ENCODE peak calls at places on chromosomes 3 and 15, in nine cellular contexts. One of them, this sample, is unnamed.

GRCh38 chr15:52658955-52659354 is 20.2 kb downstream of the ATOSA start:
- DNase-seq in body of pancreas: no peak
- DNase-seq in ovary: no peak
- DNase-seq in uterus: no peak
- DNase-seq in heart right ventricle: no peak
- DNase-seq in PC-3: peak; percentile 66
- DNase-seq in A549: no peak
- DNase-seq in H9: no peak
- DNase-seq in pancreas: no peak
- DNase-seq in this sample: no peak

GRCh38 chr15:90638241-90638691 is 78.9 kb upstream of the BLM start:
- DNase-seq in body of pancreas: no peak
- DNase-seq in ovary: no peak
- DNase-seq in uterus: no peak
- DNase-seq in heart right ventricle: no peak
- DNase-seq in PC-3: no peak
- DNase-seq in A549: no peak
- DNase-seq in H9: no peak
- DNase-seq in pancreas: no peak
- DNase-seq in this sample: no peak

GRCh38 chr3:145704020-145704419 is 457.0 kb downstream of the PLOD2 start:
- DNase-seq in body of pancreas: no peak
- DNase-seq in ovary: no peak
- DNase-seq in uterus: no peak
- DNase-seq in heart right ventricle: no peak
- DNase-seq in PC-3: no peak
- DNase-seq in A549: no peak
- DNase-seq in H9: no peak
- DNase-seq in pancreas: no peak
- DNase-seq in this sample: no peak

GRCh38 chr3:127709320-127710060 is 36.7 kb downstream of the ABTB1 start:
- DNase-seq in body of pancreas: peak; percentile 2
- DNase-seq in ovary: no peak
- DNase-seq in uterus: no peak
- DNase-seq in heart right ventricle: no peak
- DNase-seq in PC-3: no peak
- DNase-seq in A549: no peak
- DNase-seq in H9: peak; percentile 3
- DNase-seq in pancreas: no peak
- DNase-seq in this sample: no peak

GRCh38 chr3:153354641-153355040 is 192.6 kb downstream of the RAP2B start:
- DNase-seq in body of pancreas: no peak
- DNase-seq in ovary: no peak
- DNase-seq in uterus: no peak
- DNase-seq in heart right ventricle: no peak
- DNase-seq in PC-3: no peak
- DNase-seq in A549: no peak
- DNase-seq in H9: no peak
- DNase-seq in pancreas: no peak
- DNase-seq in this sample: no peak

GRCh38 chr15:50166216-50166615 is 15.8 kb upstream of the SLC27A2 start:
- DNase-seq in body of pancreas: no peak
- DNase-seq in ovary: no peak
- DNase-seq in uterus: no peak
- DNase-seq in heart right ventricle: no peak
- DNase-seq in PC-3: no peak
- DNase-seq in A549: peak; percentile 38
- DNase-seq in H9: no peak
- DNase-seq in pancreas: no peak
- DNase-seq in this sample: no peak

GRCh38 chr3:143608966-143609365 is 239.3 kb downstream of the SLC9A9 start:
- DNase-seq in body of pancreas: no peak
- DNase-seq in ovary: no peak
- DNase-seq in uterus: no peak
- DNase-seq in heart right ventricle: no peak
- DNase-seq in PC-3: no peak
- DNase-seq in A549: no peak
- DNase-seq in H9: no peak
- DNase-seq in pancreas: no peak
- DNase-seq in this sample: no peak

GRCh38 chr3:188950832-188951489 is 220.8 kb upstream of the TPRG1 start:
- DNase-seq in body of pancreas: peak; percentile 93
- DNase-seq in ovary: peak; percentile 87
- DNase-seq in uterus: peak; percentile 74
- DNase-seq in heart right ventricle: peak; percentile 49
- DNase-seq in PC-3: peak; percentile 97
- DNase-seq in A549: peak; percentile 71
- DNase-seq in H9: no peak
- DNase-seq in pancreas: peak; percentile 87
- DNase-seq in this sample: peak; percentile 76

GRCh38 chr3:113167929-113168771 is 43.2 kb upstream of the BOC start:
- DNase-seq in body of pancreas: no peak
- DNase-seq in ovary: peak; percentile 39
- DNase-seq in uterus: peak; percentile 69
- DNase-seq in heart right ventricle: no peak
- DNase-seq in PC-3: no peak
- DNase-seq in A549: no peak
- DNase-seq in H9: no peak
- DNase-seq in pancreas: no peak
- DNase-seq in this sample: no peak
- H3K4me1 ChIP-seq in body of pancreas: peaks cover 4% of the 10 kb centered on the region
- H3K4me1 ChIP-seq in ovary: peaks cover 5% of the 10 kb centered on the region
- H3K4me1 ChIP-seq in uterus: no peaks in the 10 kb centered on the region
- H3K4me1 ChIP-seq in heart right ventricle: peaks cover 14% of the 10 kb centered on the region
- H3K4me1 ChIP-seq in PC-3: no peaks in the 10 kb centered on the region
- H3K4me1 ChIP-seq in A549: no peaks in the 10 kb centered on the region
- H3K4me1 ChIP-seq in H9: no peaks in the 10 kb centered on the region
- H3K4me1 ChIP-seq in pancreas: no peaks in the 10 kb centered on the region
- H3K4me1 ChIP-seq in this sample: no peaks in the 10 kb centered on the region

GRCh38 chr15:81049835-81050234 is 49.1 kb downstream of the TLNRD1 start:
- DNase-seq in body of pancreas: no peak
- DNase-seq in ovary: no peak
- DNase-seq in uterus: no peak
- DNase-seq in heart right ventricle: no peak
- DNase-seq in PC-3: no peak
- DNase-seq in A549: no peak
- DNase-seq in H9: no peak
- DNase-seq in pancreas: no peak
- DNase-seq in this sample: no peak

GRCh38 chr15:81052046-81052445 is 51.3 kb downstream of the TLNRD1 start:
- DNase-seq in body of pancreas: no peak
- DNase-seq in ovary: no peak
- DNase-seq in uterus: no peak
- DNase-seq in heart right ventricle: no peak
- DNase-seq in PC-3: no peak
- DNase-seq in A549: no peak
- DNase-seq in H9: no peak
- DNase-seq in pancreas: no peak
- DNase-seq in this sample: no peak

GRCh38 chr15:81050806-81051205 is 50.1 kb downstream of the TLNRD1 start:
- DNase-seq in body of pancreas: no peak
- DNase-seq in ovary: no peak
- DNase-seq in uterus: no peak
- DNase-seq in heart right ventricle: no peak
- DNase-seq in PC-3: no peak
- DNase-seq in A549: no peak
- DNase-seq in H9: no peak
- DNase-seq in pancreas: no peak
- DNase-seq in this sample: no peak

GRCh38 chr15:81047948-81048347 is 47.2 kb downstream of the TLNRD1 start:
- DNase-seq in body of pancreas: no peak
- DNase-seq in ovary: no peak
- DNase-seq in uterus: no peak
- DNase-seq in heart right ventricle: no peak
- DNase-seq in PC-3: no peak
- DNase-seq in A549: no peak
- DNase-seq in H9: no peak
- DNase-seq in pancreas: no peak
- DNase-seq in this sample: no peak

GRCh38 chr15:81050259-81050658 is 49.5 kb downstream of the TLNRD1 start:
- DNase-seq in body of pancreas: no peak
- DNase-seq in ovary: no peak
- DNase-seq in uterus: no peak
- DNase-seq in heart right ventricle: no peak
- DNase-seq in PC-3: no peak
- DNase-seq in A549: no peak
- DNase-seq in H9: no peak
- DNase-seq in pancreas: no peak
- DNase-seq in this sample: no peak
- H3K4me1 ChIP-seq in body of pancreas: no peaks in the 10 kb centered on the region
- H3K4me1 ChIP-seq in ovary: no peaks in the 10 kb centered on the region
- H3K4me1 ChIP-seq in uterus: no peaks in the 10 kb centered on the region
- H3K4me1 ChIP-seq in heart right ventricle: no peaks in the 10 kb centered on the region
- H3K4me1 ChIP-seq in PC-3: no peaks in the 10 kb centered on the region
- H3K4me1 ChIP-seq in A549: no peaks in the 10 kb centered on the region
- H3K4me1 ChIP-seq in H9: no peaks in the 10 kb centered on the region
- H3K4me1 ChIP-seq in pancreas: no peaks in the 10 kb centered on the region
- H3K4me1 ChIP-seq in this sample: no peaks in the 10 kb centered on the region

GRCh38 chr15:57153140-57153539 is 223.2 kb upstream of the CGNL1 start:
- DNase-seq in body of pancreas: no peak
- DNase-seq in ovary: no peak
- DNase-seq in uterus: no peak
- DNase-seq in heart right ventricle: no peak
- DNase-seq in PC-3: peak; percentile 56
- DNase-seq in A549: no peak
- DNase-seq in H9: no peak
- DNase-seq in pancreas: no peak
- DNase-seq in this sample: no peak
- H3K4me1 ChIP-seq in body of pancreas: peaks cover 7% of the 10 kb centered on the region
- H3K4me1 ChIP-seq in ovary: peaks cover 5% of the 10 kb centered on the region
- H3K4me1 ChIP-seq in uterus: no peaks in the 10 kb centered on the region
- H3K4me1 ChIP-seq in heart right ventricle: peaks cover 44% of the 10 kb centered on the region
- H3K4me1 ChIP-seq in PC-3: peaks cover 10% of the 10 kb centered on the region
- H3K4me1 ChIP-seq in A549: peaks cover 7% of the 10 kb centered on the region
- H3K4me1 ChIP-seq in H9: no peaks in the 10 kb centered on the region
- H3K4me1 ChIP-seq in pancreas: peaks cover 8% of the 10 kb centered on the region
- H3K4me1 ChIP-seq in this sample: no peaks in the 10 kb centered on the region

GRCh38 chr3:159856496-159857098 is 132.0 kb upstream of the IL12A start:
- DNase-seq in body of pancreas: no peak
- DNase-seq in ovary: no peak
- DNase-seq in uterus: no peak
- DNase-seq in heart right ventricle: peak; percentile 32
- DNase-seq in PC-3: no peak
- DNase-seq in A549: no peak
- DNase-seq in H9: no peak
- DNase-seq in pancreas: no peak
- DNase-seq in this sample: no peak
- H3K4me1 ChIP-seq in body of pancreas: peaks cover 8% of the 10 kb centered on the region
- H3K4me1 ChIP-seq in ovary: peaks cover 1% of the 10 kb centered on the region
- H3K4me1 ChIP-seq in uterus: no peaks in the 10 kb centered on the region
- H3K4me1 ChIP-seq in heart right ventricle: peaks cover 75% of the 10 kb centered on the region
- H3K4me1 ChIP-seq in PC-3: peaks cover 36% of the 10 kb centered on the region
- H3K4me1 ChIP-seq in A549: peaks cover 56% of the 10 kb centered on the region
- H3K4me1 ChIP-seq in H9: peaks cover 7% of the 10 kb centered on the region
- H3K4me1 ChIP-seq in pancreas: no peaks in the 10 kb centered on the region
- H3K4me1 ChIP-seq in this sample: peaks cover 5% of the 10 kb centered on the region

GRCh38 chr3:82509951-82510603 is 748.6 kb upstream of the GBE1 start:
- DNase-seq in body of pancreas: no peak
- DNase-seq in ovary: no peak
- DNase-seq in uterus: no peak
- DNase-seq in heart right ventricle: no peak
- DNase-seq in PC-3: no peak
- DNase-seq in A549: no peak
- DNase-seq in H9: peak; percentile 27
- DNase-seq in pancreas: no peak
- DNase-seq in this sample: no peak
- H3K4me1 ChIP-seq in body of pancreas: no peaks in the 10 kb centered on the region
- H3K4me1 ChIP-seq in ovary: no peaks in the 10 kb centered on the region
- H3K4me1 ChIP-seq in uterus: no peaks in the 10 kb centered on the region
- H3K4me1 ChIP-seq in heart right ventricle: no peaks in the 10 kb centered on the region
- H3K4me1 ChIP-seq in PC-3: no peaks in the 10 kb centered on the region
- H3K4me1 ChIP-seq in A549: no peaks in the 10 kb centered on the region
- H3K4me1 ChIP-seq in H9: no peaks in the 10 kb centered on the region
- H3K4me1 ChIP-seq in pancreas: no peaks in the 10 kb centered on the region
- H3K4me1 ChIP-seq in this sample: no peaks in the 10 kb centered on the region

This sample was measured in small intestine.